ENCODE peak calls at places on chromosomes 6 and 20, in eight cellular contexts. Y is hypothalamus; M is stimulated activated CD8-positive, alpha-beta memory T cell treated with anti-CD3 and anti-CD28 coated beads, Interleukin-7, amount 100 ng/mL, for 4 hours; Z is stimulated activated naive CD4-positive, alpha-beta T cell; S is natural killer cell treated with Interleukin-12 subunit alpha and Interleukin-12 subunit beta and Interleukin-15 and Interleukin-18, amount 100 ng/mL, for 72 hours; K is D341Med; A is stimulated activated CD4-positive, alpha-beta T cell treated with anti-CD3 and anti-CD28 coated beads, Interleukin-12 subunit alpha, Interleukin-12 subunit beta, amount 100 ng/mL, for 4 hours; N is neural crest cell. X is an unnamed sample.

GRCh38 chr6:151716446-151717047 is 90.9 kb upstream of the ESR1 start:
- DNase-seq in Z (no peak), Y (no peak), S (no peak), N (no peak), M (no peak), K (no peak), A (no peak), X (no peak)

GRCh38 chr6:45479834-45480696 is 102.3 kb upstream of the SUPT3H start:
- DNase-seq in Z (no peak), S (no peak), A (no peak), K (peak; percentile 56), Y (no peak), N (no peak), M (no peak), X (no peak)

GRCh38 chr20:341682-342081 is 5.2 kb upstream of the NRSN2 start:
- DNase-seq in K (no peak), A (peak; percentile 51), S (no peak), Z (no peak), N (no peak), Y (no peak), M (no peak), X (no peak)

GRCh38 chr20:64142546-64142945 is 21.7 kb upstream of the MYT1 start:
- DNase-seq in A (no peak), N (no peak), M (no peak), S (peak; percentile 42), K (no peak), Z (no peak), Y (no peak), X (no peak)

GRCh38 chr20:42461321-42461720 is 728.4 kb downstream of the PTPRT start:
- DNase-seq in K (no peak), Z (no peak), S (no peak), M (no peak), Y (no peak), N (no peak), A (no peak), X (no peak)

GRCh38 chr20:20548527-20549266 is 163.7 kb downstream of the RALGAPA2 start:
- DNase-seq in N (no peak), Z (no peak), K (no peak), Y (no peak), S (no peak), M (no peak), A (no peak), X (no peak)

GRCh38 chr6:217048-217659 is 75.1 kb upstream of the DUSP22 start:
- DNase-seq in S (peak; percentile 56), K (no peak), M (no peak), Z (no peak), Y (no peak), A (peak; percentile 34), N (peak; percentile 32), X (no peak)

GRCh38 chr20:9255171-9255570 is 186.3 kb downstream of the PLCB4 start:
- DNase-seq in S (no peak), A (no peak), N (no peak), Y (no peak), M (no peak), Z (no peak), K (no peak), X (no peak)

GRCh38 chr6:37146735-37147157 is 23.2 kb upstream of the PIM1 start:
- DNase-seq in Y (no peak), A (no peak), K (no peak), S (no peak), Z (no peak), N (no peak), M (no peak), X (no peak)

GRCh38 chr6:156886409-156886808 is 109.2 kb downstream of the ARID1B start:
- DNase-seq in S (no peak), A (no peak), N (no peak), K (no peak), Z (no peak), Y (no peak), M (no peak), X (no peak)

GRCh38 chr6:126077810-126078791 is 91.8 kb downstream of the TRMT11 start:
- DNase-seq in S (no peak), K (no peak), A (no peak), Z (no peak), Y (no peak), M (no peak), N (no peak), X (no peak)

GRCh38 chr6:110307368-110307767 is 50.8 kb downstream of the METTL24 start:
- DNase-seq in S (no peak), N (no peak), Z (no peak), A (no peak), K (no peak), M (no peak), Y (no peak), X (no peak)

GRCh38 chr6:149277621-149278020 is 39.9 kb upstream of the TAB2 start:
- DNase-seq in N (no peak), Y (no peak), Z (no peak), A (no peak), S (no peak), M (no peak), K (no peak), X (no peak)

GRCh38 chr6:14865609-14866100 is 380.2 kb upstream of the JARID2 start:
- DNase-seq in N (no peak), S (peak; percentile 74), A (no peak), Y (no peak), Z (no peak), M (no peak), K (no peak), X (no peak)